ENCODE peak calls at places on chromosomes 12 and 14, in seven cellular contexts. N is HCT116, W is IMR-90, H is H1, D is HepG2, J is GM12878, B is K562. R is an unnamed sample.

GRCh38 chr14:28142400-28143015 is 624.1 kb upstream of the FOXG1 start:
- DNase-seq in D (no peak), H (no peak), N (no peak), J (no peak), B (no peak), W (no peak), R (peak; percentile 29)

GRCh38 chr12:47818701-47819543 is 781 bp downstream of the HDAC7 start:
- DNase-seq in D (peak; percentile 50), B (peak; percentile 82), N (no peak), W (no peak), H (no peak), J (no peak), R (peak; percentile 51)

GRCh38 chr14:52043690-52044089 is 25.2 kb downstream of the NID2 start:
- DNase-seq in B (peak; percentile 24), J (no peak), W (peak; percentile 23), H (no peak), N (peak; percentile 50), D (peak; percentile 21), R (peak; percentile 60)

GRCh38 chr12:9932270-9932669 is at the start of gene CLEC2A:
- DNase-seq in H (no peak), N (no peak), D (no peak), B (no peak), W (no peak), J (no peak), R (no peak)

GRCh38 chr14:31990183-31990862 is 86.8 kb upstream of the ARHGAP5 start:
- DNase-seq in D (no peak), B (no peak), J (no peak), W (no peak), N (no peak), H (no peak), R (no peak)

GRCh38 chr12:49304161-49304560 is 9.2 kb downstream of the PRPH start:
- DNase-seq in W (peak; percentile 62), N (no peak), H (no peak), D (no peak), J (no peak), B (no peak), R (no peak)

GRCh38 chr12:49967042-49967776 is 5.5 kb downstream of the AQP5 start:
- DNase-seq in J (peak; percentile 15), D (peak; percentile 71), W (peak; percentile 78), B (peak; percentile 95), H (peak; percentile 63), N (peak; percentile 71), R (peak; percentile 91)

GRCh38 chr12:91349451-91349850 is 166.8 kb upstream of the DCN start:
- DNase-seq in W (peak; percentile 49), N (no peak), H (no peak), J (no peak), D (no peak), B (no peak), R (no peak)

GRCh38 chr14:83425138-83425537 is 1891.5 kb upstream of the SEL1L start:
- DNase-seq in H (no peak), D (no peak), B (no peak), J (no peak), W (peak; percentile 42), N (no peak), R (no peak)

GRCh38 chr12:80175307-80175930 is 76.1 kb downstream of the OTOGL start:
- DNase-seq in D (no peak), J (no peak), H (no peak), N (no peak), B (no peak), W (peak; percentile 52), R (peak; percentile 12)

GRCh38 chr12:117530796-117531195 is 169.4 kb upstream of the NOS1 start:
- DNase-seq in N (no peak), W (no peak), H (no peak), J (no peak), D (no peak), B (no peak), R (no peak)

GRCh38 chr12:72296389-72296788 is 24.2 kb downstream of the TRHDE start:
- DNase-seq in J (no peak), W (peak; percentile 91), N (peak; percentile 92), D (no peak), H (no peak), B (no peak), R (peak; percentile 49)

GRCh38 chr12:119006749-119007148 is 25.4 kb downstream of the SRRM4 start:
- DNase-seq in J (no peak), W (no peak), B (no peak), N (no peak), D (no peak), H (no peak), R (no peak)

GRCh38 chr14:50222061-50222613 is 9.2 kb downstream of the SOS2 start:
- DNase-seq in B (no peak), N (no peak), D (no peak), J (no peak), W (peak; percentile 18), H (no peak), R (no peak)

GRCh38 chr14:104596451-104596918 is 8.1 kb downstream of the TMEM179 start:
- DNase-seq in J (no peak), B (no peak), N (no peak), D (no peak), W (no peak), H (no peak), R (no peak)

DNA sequence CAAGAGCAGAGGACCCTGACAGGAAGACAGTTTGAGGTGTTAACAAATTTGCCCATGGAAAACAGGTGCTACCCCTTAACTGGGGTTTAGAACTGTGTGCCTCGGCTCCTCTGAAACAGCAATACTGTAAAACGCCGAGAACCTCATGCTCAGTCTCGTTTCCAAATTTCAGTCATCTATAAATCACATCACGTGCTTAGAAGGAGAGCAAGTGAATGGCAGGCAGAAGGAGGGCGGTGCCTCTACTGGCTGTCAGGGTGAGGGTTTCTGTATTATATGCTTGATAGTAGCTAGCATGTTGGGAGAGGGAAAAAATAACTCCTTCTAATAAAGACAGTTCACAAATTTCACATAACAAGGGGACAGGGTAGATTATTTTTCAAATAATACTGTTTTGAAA is 4.8 kb downstream of the OR4K13 start:
- DNase-seq in H (no peak), J (no peak), N (no peak), D (no peak), B (no peak), W (no peak), R (no peak)
- TF ChIP-seq CEBPB in H (no peak), J (no peak), N (no peak), D (no peak), B (no peak), W (no peak), R (no peak)

DNA sequence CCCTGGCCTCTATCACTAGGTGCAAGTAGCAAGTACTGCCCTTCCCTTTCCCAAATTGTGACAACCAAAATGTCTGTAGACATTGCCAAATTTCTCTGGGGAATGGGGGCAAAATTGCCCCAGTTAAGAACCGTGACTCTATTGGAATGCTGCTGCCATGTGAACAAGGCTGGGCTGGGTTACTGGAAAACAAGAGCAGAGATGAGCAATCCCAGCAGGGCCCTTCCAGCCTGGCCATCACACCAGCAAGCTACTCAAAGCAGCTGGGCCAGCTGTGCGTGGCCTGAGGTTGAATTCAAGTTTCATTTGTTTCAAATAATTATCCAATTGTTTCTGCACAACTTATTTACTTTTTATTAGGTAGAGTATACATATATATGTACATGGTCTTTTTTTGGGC is 103.4 kb upstream of the PKP2 start:
- DNase-seq in D (no peak), W (no peak), H (no peak), J (no peak), N (no peak), B (no peak), R (no peak)
- TF ChIP-seq CEBPB in D (no peak), W (no peak), H (no peak), J (no peak), N (no peak), B (no peak), R (no peak)

GRCh38 chr12:51951843-51952722 is 584 bp downstream of the ACVR1B start:
- DNase-seq in B (peak; percentile 19), H (no peak), D (no peak), N (no peak), W (no peak), J (no peak), R (no peak)

GRCh38 chr12:51949342-51950030 is 2.0 kb upstream of the ACVR1B start:
- DNase-seq in D (no peak), N (no peak), W (no peak), J (no peak), H (no peak), B (no peak), R (no peak)

GRCh38 chr12:51953011-51953568 is 1.6 kb downstream of the ACVR1B start:
- DNase-seq in H (no peak), D (no peak), J (no peak), B (no peak), W (no peak), N (no peak), R (no peak)

GRCh38 chr12:51950682-51951198 is 759 bp upstream of the ACVR1B start:
- DNase-seq in N (no peak), W (no peak), D (no peak), J (no peak), B (no peak), H (no peak), R (no peak)

GRCh38 chr12:51951199-51951842 is at the start of gene ACVR1B:
- DNase-seq in N (peak; percentile 86), D (peak; percentile 57), W (peak; percentile 90), B (peak; percentile 92), J (peak; percentile 15), H (no peak), R (peak; percentile 90)
- TF ChIP-seq CEBPB in N (no peak), D (no peak), W (no peak), B (no peak), J (no peak), H (no peak), R (no peak)

GRCh38 chr12:67790660-67791059 is 142.1 kb downstream of the DYRK2 start:
- DNase-seq in H (no peak), J (no peak), N (no peak), B (no peak), D (no peak), W (peak; percentile 10), R (no peak)
- TF ChIP-seq CEBPB in H (no peak), J (no peak), N (no peak), B (no peak), D (no peak), W (no peak), R (no peak)

GRCh38 chr14:74403619-74404417 is 22.2 kb downstream of the SYNDIG1L start:
- DNase-seq in N (no peak), W (no peak), J (no peak), H (no peak), B (no peak), D (no peak), R (no peak)

GRCh38 chr14:74402264-74403251 is 23.5 kb downstream of the SYNDIG1L start:
- DNase-seq in B (no peak), D (no peak), N (no peak), H (no peak), J (no peak), W (no peak), R (no peak)

GRCh38 chr14:74400919-74401503 is 25.0 kb downstream of the SYNDIG1L start:
- DNase-seq in B (no peak), D (no peak), J (peak; percentile 5), H (no peak), W (no peak), N (no peak), R (no peak)

GRCh38 chr14:74401504-74402241 is 24.3 kb downstream of the SYNDIG1L start:
- DNase-seq in N (no peak), H (no peak), W (no peak), J (peak; percentile 45), D (no peak), B (peak; percentile 16), R (no peak)

DNA sequence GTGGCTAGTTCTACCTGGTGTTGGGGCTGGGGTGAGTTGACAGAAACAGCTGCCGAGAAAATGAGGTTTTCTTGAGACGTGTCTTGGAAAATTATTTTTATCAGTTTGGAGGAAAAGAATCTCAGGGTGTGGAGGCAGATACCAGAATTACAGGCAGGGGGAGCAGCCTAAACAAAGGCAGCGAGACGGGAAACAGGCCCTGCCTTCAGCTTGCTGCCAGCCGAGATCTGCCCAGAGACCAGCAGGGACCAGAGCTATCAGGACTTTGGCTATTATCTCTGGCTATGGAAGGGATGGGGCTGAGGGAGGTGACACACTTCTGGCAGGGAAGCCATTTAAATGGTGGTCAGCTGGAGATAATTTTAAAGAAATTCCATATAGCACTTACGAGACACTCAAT is 25.7 kb downstream of the SYNDIG1L start:
- DNase-seq in H (peak; percentile 23), W (no peak), J (no peak), B (no peak), N (peak; percentile 4), D (no peak), R (peak; percentile 22)
- TF ChIP-seq CEBPB in H (no peak), W (no peak), J (no peak), B (no peak), N (no peak), D (no peak), R (no peak)